ENCODE peak calls at places on chromosomes 2 and 18, in ten cellular contexts. B, N, H, W, F, Q, T, Y, P and E are unnamed samples.

GRCh38 chr2:200865736-200865995 is 1.2 kb upstream of the CLK1 start:
- DNase-seq in B (no peak), N (no peak), H (no peak), W (no peak), F (no peak), Q (no peak), T (no peak), Y (no peak), P (no peak), E (no peak)

GRCh38 chr2:77954931-77955330 is 432.8 kb upstream of the LRRTM4 start:
- DNase-seq in B (no peak), N (no peak), H (no peak), W (no peak), F (no peak), Q (no peak), T (no peak), Y (no peak), P (peak; percentile 9), E (no peak)

GRCh38 chr2:118970396-118971135 is 28.6 kb downstream of the MARCO start:
- DNase-seq in B (no peak), N (no peak), H (no peak), W (no peak), F (no peak), Q (no peak), T (no peak), Y (no peak), P (no peak), E (no peak)

GRCh38 chr2:156753766-156754165 is 317.6 kb downstream of the GPD2 start:
- DNase-seq in B (no peak), N (no peak), H (no peak), W (no peak), F (no peak), Q (no peak), T (no peak), Y (no peak), P (no peak), E (no peak)

GRCh38 chr2:10361220-10361588 is 58.5 kb downstream of the HPCAL1 start:
- DNase-seq in B (peak; percentile 56), N (peak; percentile 64), H (no peak), W (no peak), F (no peak), Q (peak; percentile 45), T (no peak), Y (no peak), P (no peak), E (no peak)

GRCh38 chr18:213505-213904 is 54.3 kb downstream of the THOC1 start:
- DNase-seq in B (no peak), N (no peak), H (no peak), W (no peak), F (no peak), Q (no peak), T (no peak), Y (no peak), P (no peak), E (no peak)

GRCh38 chr2:96553176-96553956 is 16.8 kb downstream of the ARID5A start:
- DNase-seq in B (no peak), N (no peak), H (no peak), W (no peak), F (no peak), Q (no peak), T (no peak), Y (no peak), P (no peak), E (no peak)

GRCh38 chr2:205930209-205930608 is 155.8 kb downstream of the INO80D start:
- DNase-seq in B (peak; percentile 74), N (peak; percentile 41), H (no peak), W (peak; percentile 13), F (no peak), Q (no peak), T (no peak), Y (no peak), P (no peak), E (no peak)

GRCh38 chr2:28400921-28401320 is 8.3 kb downstream of the FOSL2 start:
- DNase-seq in B (no peak), N (no peak), H (no peak), W (no peak), F (no peak), Q (no peak), T (no peak), Y (no peak), P (no peak), E (no peak)

GRCh38 chr2:28403388-28403956 is 10.8 kb downstream of the FOSL2 start:
- DNase-seq in B (no peak), N (no peak), H (no peak), W (no peak), F (no peak), Q (no peak), T (no peak), Y (no peak), P (no peak), E (no peak)

GRCh38 chr2:28401411-28401810 is 8.8 kb downstream of the FOSL2 start:
- DNase-seq in B (no peak), N (no peak), H (no peak), W (no peak), F (no peak), Q (no peak), T (no peak), Y (no peak), P (no peak), E (no peak)

GRCh38 chr2:28400434-28400833 is 7.8 kb downstream of the FOSL2 start:
- DNase-seq in B (no peak), N (no peak), H (no peak), W (no peak), F (no peak), Q (no peak), T (no peak), Y (no peak), P (no peak), E (no peak)

DNA sequence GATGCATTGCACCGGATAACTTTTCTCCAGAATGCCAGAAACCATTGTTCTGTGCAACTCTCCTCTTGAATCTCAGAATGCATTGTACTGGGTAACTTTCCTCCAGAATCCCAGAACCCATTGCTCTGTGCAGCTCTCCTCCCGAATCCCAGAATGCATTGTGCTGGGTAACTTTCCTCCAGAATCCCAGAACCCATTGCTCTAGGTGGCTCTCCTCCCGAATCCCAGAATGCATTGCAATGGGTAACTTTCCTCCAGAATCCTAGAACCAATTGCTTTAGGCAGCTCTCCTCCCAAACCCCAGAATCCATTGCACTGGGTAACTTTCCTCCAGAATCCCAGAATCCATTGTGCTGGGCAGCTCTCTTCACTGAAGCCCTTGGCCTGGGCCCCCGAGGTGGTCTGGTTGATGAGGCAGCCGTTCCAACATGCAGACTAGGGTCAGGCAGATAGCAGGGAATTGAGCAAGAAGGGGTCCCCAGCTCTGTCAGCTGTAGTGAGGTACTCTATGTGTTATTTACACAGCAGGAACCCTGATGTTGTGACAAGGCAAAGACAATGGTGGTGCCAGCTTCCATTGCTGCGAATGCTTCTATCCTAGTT is 9.4 kb downstream of the FOSL2 start:
- DNase-seq in B (no peak), N (no peak), H (no peak), W (no peak), F (no peak), Q (no peak), T (no peak), Y (no peak), P (no peak), E (no peak)
- H3K9me3 ChIP-seq in B (no peaks in the 10 kb centered on the region), N (no peaks in the 10 kb centered on the region), H (no peaks in the 10 kb centered on the region), W (no peaks in the 10 kb centered on the region), F (no peaks in the 10 kb centered on the region), Q (no peaks in the 10 kb centered on the region), T (no peaks in the 10 kb centered on the region), Y (no peaks in the 10 kb centered on the region), P (no peaks in the 10 kb centered on the region), E (no peaks in the 10 kb centered on the region)

DNA sequence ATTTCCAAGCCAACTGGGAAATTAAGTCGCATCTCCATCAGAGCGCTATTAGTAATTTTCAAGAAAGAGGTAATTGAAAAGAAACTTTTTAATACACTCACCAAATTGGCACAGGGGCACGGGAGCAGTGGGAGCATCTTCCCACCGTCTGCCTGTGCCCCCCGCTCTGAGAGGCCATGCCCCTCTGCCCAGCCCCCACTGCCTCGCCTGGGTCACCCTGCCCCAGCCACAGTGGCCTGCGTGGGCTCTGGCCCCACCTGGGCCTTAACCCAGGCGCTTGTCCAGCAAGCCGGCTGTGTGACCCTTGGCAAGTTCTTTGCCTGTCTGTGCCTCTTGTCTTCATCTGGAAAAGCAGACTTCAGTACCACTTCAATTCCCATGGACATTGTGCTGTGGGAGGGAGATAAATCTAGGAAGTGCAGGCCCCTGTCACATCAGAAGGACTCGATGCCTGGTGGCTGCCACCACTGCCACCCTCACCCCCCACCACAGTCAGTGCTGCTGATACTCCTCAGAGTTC is 31.9 kb downstream of the GLI2 start:
- DNase-seq in B (no peak), N (no peak), H (no peak), W (no peak), F (peak; percentile 15), Q (no peak), T (no peak), Y (peak; percentile 5), P (no peak), E (no peak)
- H3K27ac ChIP-seq in B (no peak overlapping the region), N (peak overlapping the region; percentile 31), H (no peak overlapping the region), W (no peak overlapping the region), F (no peak overlapping the region), Q (no peak overlapping the region), T (no peak overlapping the region), Y (no peak overlapping the region), P (no peak overlapping the region), E (no peak overlapping the region)

DNA sequence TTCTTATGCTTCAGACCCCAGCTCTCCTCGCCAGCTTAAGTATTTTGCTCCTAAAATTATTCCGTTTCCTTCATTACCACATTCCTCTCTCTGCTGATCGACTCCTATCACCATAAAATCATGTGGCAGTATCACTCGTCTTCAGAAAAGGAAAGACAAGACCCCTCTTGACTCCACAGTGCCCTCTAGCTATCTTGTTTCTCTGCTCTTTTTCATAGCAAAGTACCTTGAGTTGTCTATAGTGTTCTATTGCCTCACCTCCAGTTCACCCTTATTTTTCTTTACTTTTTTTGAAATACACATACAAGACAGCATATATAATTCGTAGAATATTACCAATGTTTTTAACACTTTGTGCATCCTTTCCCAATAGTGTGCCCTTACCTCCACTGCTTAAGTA is 273.2 kb upstream of the SIX3 start:
- DNase-seq in B (no peak), N (no peak), H (no peak), W (no peak), F (no peak), Q (peak; percentile 46), T (no peak), Y (no peak), P (no peak), E (no peak)
- TF ChIP-seq CTCF in B (peak; percentile 25), N (no peak), H (peak; percentile 40), W (no peak), F (peak; percentile 47), Q (peak; percentile 57), T (no peak), Y (no peak), P (peak; percentile 36), E (no peak)

GRCh38 chr2:130916438-130916705 is 79.7 kb downstream of the ARHGEF4 start:
- DNase-seq in B (no peak), N (no peak), H (no peak), W (no peak), F (no peak), Q (no peak), T (no peak), Y (no peak), P (no peak), E (no peak)

GRCh38 chr2:130917006-130917688 is 80.4 kb downstream of the ARHGEF4 start:
- DNase-seq in B (no peak), N (no peak), H (no peak), W (no peak), F (no peak), Q (no peak), T (no peak), Y (no peak), P (no peak), E (no peak)

GRCh38 chr2:130918421-130918820 is 81.7 kb downstream of the ARHGEF4 start:
- DNase-seq in B (no peak), N (no peak), H (no peak), W (no peak), F (no peak), Q (no peak), T (no peak), Y (no peak), P (no peak), E (no peak)

GRCh38 chr2:130922417-130922816 is 85.7 kb downstream of the ARHGEF4 start:
- DNase-seq in B (no peak), N (no peak), H (no peak), W (no peak), F (no peak), Q (no peak), T (no peak), Y (no peak), P (no peak), E (no peak)

DNA sequence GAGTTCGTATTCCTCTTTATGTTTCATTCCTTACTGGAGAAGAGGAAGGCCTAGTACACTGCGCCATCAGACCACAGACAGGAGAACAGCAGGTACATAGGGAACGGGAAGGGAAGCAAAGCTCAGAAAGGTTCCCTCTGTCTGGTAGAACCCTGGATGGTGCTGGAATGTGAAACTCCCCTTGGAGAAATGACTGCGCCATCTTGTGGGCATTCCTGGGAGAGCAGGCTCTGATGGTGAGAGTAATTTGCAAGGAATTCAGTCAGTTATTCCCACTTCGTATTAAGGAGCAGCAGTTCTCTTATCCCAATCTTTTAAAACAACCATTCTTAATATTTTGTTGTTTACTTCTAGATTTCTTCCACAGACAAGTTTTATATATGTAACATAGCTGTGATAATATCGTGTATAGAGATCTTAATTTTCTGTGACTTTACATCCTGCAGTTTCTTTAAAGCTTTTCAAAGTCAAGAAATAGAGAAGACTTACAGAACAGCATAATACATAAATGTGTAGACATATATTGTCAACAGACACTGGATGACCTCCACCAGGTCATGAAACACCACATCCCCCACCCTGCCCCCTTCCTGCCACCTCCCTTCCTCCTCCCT is 83.8 kb downstream of the ARHGEF4 start:
- DNase-seq in B (peak; percentile 84), N (peak; percentile 34), H (peak; percentile 71), W (peak; percentile 46), F (no peak), Q (peak; percentile 72), T (peak; percentile 50), Y (peak; percentile 60), P (peak; percentile 75), E (peak; percentile 70)
- H3K9me3 ChIP-seq in B (no peaks in the 10 kb centered on the region), N (no peaks in the 10 kb centered on the region), H (no peaks in the 10 kb centered on the region), W (no peaks in the 10 kb centered on the region), F (no peaks in the 10 kb centered on the region), Q (no peaks in the 10 kb centered on the region), T (no peaks in the 10 kb centered on the region), Y (no peaks in the 10 kb centered on the region), P (no peaks in the 10 kb centered on the region), E (no peaks in the 10 kb centered on the region)